ENCODE peak calls at places on chromosome 7, in seven cellular contexts. E is hepatocyte, D is PC-9, G is iPS DF 6.9, S is tibial nerve, F is neural progenitor cell, P is fibroblast of lung. U is an unnamed sample. For H3K9me3, the result is how much of the 10 kb centered on the place peaks cover.

GRCh38 chr7:27922907-27923306 is 182.9 kb downstream of the TAX1BP1 start:
- DNase-seq in E (no peak), P (no peak), S (no peak), F (no peak), G (no peak), D (no peak), U (no peak)

GRCh38 chr7:2633538-2634264 is 1.9 kb downstream of the TTYH3 start:
- DNase-seq in S (no peak), F (no peak), E (peak), P (peak), G (no peak), D (peak), U (no peak)

GRCh38 chr7:116064179-116064578 is 33.6 kb upstream of the TFEC start:
- DNase-seq in P (no peak), D (no peak), F (no peak), S (no peak), G (no peak), E (no peak), U (no peak)

GRCh38 chr7:128422856-128423255 is 13.1 kb upstream of the IMPDH1 start:
- DNase-seq in S (no peak), D (no peak), F (no peak), G (no peak), E (no peak), P (no peak), U (peak)

GRCh38 chr7:80145780-80146422 is 11.3 kb downstream of the GNAI1 start:
- DNase-seq in G (no peak), P (peak), D (peak), F (no peak), S (no peak), E (peak), U (no peak)

GRCh38 chr7:144398911-144399310 is 4.6 kb downstream of the NOBOX start:
- DNase-seq in P (no peak), G (no peak), D (peak), F (no peak), S (no peak), E (no peak), U (no peak)

GRCh38 chr7:152076324-152076821 is 50.9 kb downstream of the GALNT11 start:
- DNase-seq in D (no peak), F (peak), S (no peak), G (peak), P (no peak), E (peak), U (no peak)

GRCh38 chr7:4204530-4205165 is 477.4 kb upstream of the FOXK1 start:
- DNase-seq in F (peak), P (no peak), G (peak), S (no peak), D (no peak), E (peak), U (no peak)

GRCh38 chr7:29102554-29103151 is 43.7 kb downstream of the CPVL start:
- DNase-seq in D (no peak), P (peak), G (peak), S (peak), E (peak), F (peak), U (peak)

GRCh38 chr7:36029311-36029710 is 123.7 kb upstream of the EEPD1 start:
- DNase-seq in E (no peak), D (no peak), P (no peak), F (no peak), S (no peak), G (no peak), U (no peak)

GRCh38 chr7:114663502-114663901 is 248.9 kb downstream of the FOXP2 start:
- DNase-seq in E (peak), P (peak), S (no peak), D (no peak), G (no peak), F (peak), U (no peak)

GRCh38 chr7:76372984-76373833 is 14.4 kb upstream of the YWHAG start:
- DNase-seq in D (peak), F (no peak), E (peak), G (no peak), P (peak), S (no peak), U (no peak)

GRCh38 chr7:112665709-112666108 is 124.5 kb downstream of the TMEM168 start:
- DNase-seq in P (no peak), G (no peak), D (no peak), S (no peak), E (peak), F (peak), U (peak)

GRCh38 chr7:42219447-42219846 is 17.6 kb downstream of the GLI3 start:
- DNase-seq in D (no peak), F (no peak), E (no peak), S (no peak), P (peak), G (no peak), U (no peak)

GRCh38 chr7:93720106-93720505 is 145.6 kb upstream of the CALCR start:
- DNase-seq in F (no peak), E (no peak), D (no peak), P (no peak), S (no peak), G (no peak), U (no peak)

GRCh38 chr7:112307506-112307905 is 101.0 kb downstream of the ZNF277 start:
- DNase-seq in S (no peak), D (no peak), F (no peak), E (no peak), G (no peak), P (no peak), U (no peak)

GRCh38 chr7:151682831-151683614 is 163.3 kb upstream of the RHEB start:
- DNase-seq in G (no peak), D (no peak), F (no peak), E (no peak), S (no peak), P (no peak), U (no peak)

GRCh38 chr7:6590645-6591110 is 857 bp downstream of the INTS15 start:
- DNase-seq in P (no peak), D (no peak), E (no peak), F (peak), S (no peak), G (no peak), U (no peak)

GRCh38 chr7:152054377-152055230 is 29.1 kb downstream of the GALNT11 start:
- DNase-seq in F (no peak), S (no peak), P (peak), G (no peak), E (peak), D (no peak), U (peak)

GRCh38 chr7:20826243-20826642 is 39.6 kb upstream of the SP8 start:
- DNase-seq in F (peak), E (no peak), G (no peak), P (no peak), D (no peak), S (no peak), U (no peak)

GRCh38 chr7:45033261-45033930 is 33.4 kb downstream of the CCM2 start:
- DNase-seq in E (no peak), S (no peak), D (no peak), G (no peak), P (peak), F (no peak), U (no peak)

GRCh38 chr7:141362580-141363435 is 188.4 kb upstream of the AGK start:
- DNase-seq in D (no peak), E (peak), G (no peak), S (no peak), F (no peak), P (peak), U (peak)

GRCh38 chr7:84258628-84259027 is 64.0 kb upstream of the SEMA3A start:
- DNase-seq in E (no peak), P (peak), S (no peak), F (no peak), G (no peak), D (no peak), U (no peak)

GRCh38 chr7:6234384-6234783 is 38.0 kb downstream of the CYTH3 start:
- DNase-seq in P (no peak), F (no peak), D (no peak), G (no peak), E (no peak), S (no peak), U (no peak)

GRCh38 chr7:1673581-1674102 is 3.6 kb downstream of the ELFN1 start:
- DNase-seq in S (peak), F (no peak), P (no peak), E (no peak), D (no peak), G (no peak), U (no peak)

GRCh38 chr7:27160147-27160545 is 3.7 kb upstream of the HOXA7 start:
- DNase-seq in G (no peak), S (peak), D (no peak), E (peak), F (no peak), P (no peak), U (no peak)

GRCh38 chr7:98867271-98867701 is 2.5 kb downstream of the TMEM130 start:
- DNase-seq in E (no peak), S (no peak), D (no peak), P (peak), G (no peak), F (peak), U (no peak)

GRCh38 chr7:91264924-91265681 is 870 bp downstream of the FZD1 start:
- DNase-seq in F (peak), S (peak), E (peak), G (no peak), P (peak), D (no peak), U (peak)

GRCh38 chr7:76191783-76192240 is 9.9 kb upstream of the SRRM3 start:
- DNase-seq in E (peak), P (peak), G (peak), S (no peak), F (peak), D (peak), U (no peak)

GRCh38 chr7:22231806-22232205 is 125.1 kb downstream of the RAPGEF5 start:
- DNase-seq in P (no peak), D (peak), E (no peak), G (no peak), S (no peak), F (no peak), U (no peak)

GRCh38 chr7:142685877-142686508 is 63.3 kb upstream of the PRSS1 start:
- DNase-seq in F (no peak), D (no peak), S (no peak), G (no peak), P (no peak), E (no peak), U (no peak)

GRCh38 chr7:102297487-102298218 is 11.0 kb downstream of the SH2B2 start:
- DNase-seq in S (no peak), P (no peak), D (no peak), G (no peak), E (no peak), F (no peak), U (no peak)
- H3K4me3 ChIP-seq in S (no peak), P (no peak), D (no peak), G (no peak), E (no peak), F (no peak), U (no peak)

GRCh38 chr7:117143580-117143979 is 179.3 kb downstream of the WNT2 start:
- DNase-seq in F (no peak), S (no peak), P (peak), E (no peak), D (no peak), G (no peak), U (no peak)
- H3K27ac ChIP-seq in F (no peak), S (no peak), P (no peak), E (no peak), D (no peak), G (no peak), U (no peak)

GRCh38 chr7:260441-261281 is 29.3 kb upstream of the FOXL3 start:
- DNase-seq in G (no peak), D (no peak), P (no peak), F (no peak), E (no peak), S (peak), U (no peak)
- H3K9me3 ChIP-seq in G (under half), D (under half), P (under half), F (under half), E (under half), S (under half), U (under half)

GRCh38 chr7:106658504-106659368 is 2.2 kb downstream of the CCDC71L start:
- DNase-seq in D (no peak), S (no peak), E (no peak), G (no peak), P (no peak), F (no peak), U (no peak)
- H3K4me3 ChIP-seq in D (peak), S (peak), E (peak), G (no peak), P (peak), F (peak), U (no peak)

U was measured in heart right ventricle.